ENCODE peak calls at places on chromosomes 16 and 17, in five cellular contexts. Q is mesenteric fat pad, M is T-helper 2 cell, C is ELR, P is H54. K is an unnamed sample.

GRCh38 chr17:41792835-41793748 is 6.6 kb upstream of the JUP start:
- DNase-seq in P (peak; percentile 78), Q (no peak), M (no peak), C (peak; percentile 61), K (peak; percentile 99)

GRCh38 chr17:60679287-60679686 is 1.6 kb downstream of the BCAS3 start:
- DNase-seq in C (no peak), M (no peak), Q (no peak), P (no peak), K (no peak)

GRCh38 chr16:67311607-67312449 is 14.7 kb downstream of the KCTD19 start:
- DNase-seq in M (no peak), P (peak; percentile 95), C (peak; percentile 99), Q (no peak), K (peak; percentile 70)

GRCh38 chr16:29126057-29126494 is 141.2 kb downstream of the LAT start:
- DNase-seq in P (no peak), M (no peak), C (no peak), Q (peak; percentile 75), K (no peak)

GRCh38 chr17:79026345-79027273 is 2.6 kb downstream of the C1QTNF1 start:
- DNase-seq in P (peak; percentile 77), M (no peak), Q (peak; percentile 88), C (peak; percentile 91), K (peak; percentile 71)

GRCh38 chr16:85878875-85879274 is 20.1 kb upstream of the IRF8 start:
- DNase-seq in Q (no peak), C (peak; percentile 71), M (no peak), P (peak; percentile 55), K (peak; percentile 89)

GRCh38 chr17:34756670-34757021 is 177.3 kb downstream of the TMEM132E start:
- DNase-seq in P (no peak), M (no peak), Q (peak; percentile 75), C (peak; percentile 4), K (peak; percentile 89)

GRCh38 chr17:14845562-14846335 is 419.4 kb downstream of the PMP22 start:
- DNase-seq in M (no peak), C (peak; percentile 8), Q (no peak), P (no peak), K (peak; percentile 66)

GRCh38 chr16:61014869-61015268 is 1021.4 kb downstream of the CDH8 start:
- DNase-seq in P (no peak), M (no peak), Q (no peak), C (no peak), K (no peak)

GRCh38 chr16:19688396-19689024 is 29.5 kb downstream of the KNOP1 start:
- DNase-seq in P (no peak), C (no peak), M (no peak), Q (no peak), K (no peak)

GRCh38 chr16:50955311-50955710 is 195.8 kb downstream of the SALL1 start:
- DNase-seq in C (no peak), M (no peak), P (no peak), Q (no peak), K (no peak)

GRCh38 chr17:68048996-68049395 is 13.5 kb downstream of the KPNA2 start:
- DNase-seq in P (no peak), Q (peak; percentile 22), C (peak; percentile 58), M (no peak), K (no peak)

GRCh38 chr17:35808962-35809854 is at the start of gene TAF15:
- DNase-seq in Q (peak; percentile 96), C (peak; percentile 99), P (peak; percentile 88), M (peak; percentile 88), K (peak; percentile 99)

GRCh38 chr17:63402808-63403207 is 43.3 kb downstream of the CYB561 start:
- DNase-seq in C (no peak), Q (no peak), M (no peak), P (no peak), K (no peak)

GRCh38 chr17:16934836-16935235 is 37.1 kb downstream of the TNFRSF13B start:
- DNase-seq in Q (peak; percentile 72), P (no peak), M (no peak), C (no peak), K (no peak)

GRCh38 chr17:44906987-44907681 is 7.9 kb upstream of the EFTUD2 start:
- DNase-seq in C (no peak), P (no peak), Q (no peak), M (no peak), K (peak; percentile 56)

GRCh38 chr17:77496831-77497577 is 356.2 kb downstream of the SEC14L1 start:
- DNase-seq in M (no peak), P (no peak), C (no peak), Q (peak; percentile 83), K (peak; percentile 47)

GRCh38 chr17:10091051-10091450 is 107.4 kb downstream of the GAS7 start:
- DNase-seq in M (no peak), C (no peak), Q (no peak), P (no peak), K (peak; percentile 83)

GRCh38 chr16:2950400-2950724 is 13.7 kb upstream of the KREMEN2 start:
- DNase-seq in Q (no peak), M (no peak), P (no peak), C (no peak), K (no peak)

GRCh38 chr17:62981933-62982332 is 15.9 kb downstream of the TANC2 start:
- DNase-seq in C (peak; percentile 70), Q (no peak), P (no peak), M (no peak), K (no peak)

GRCh38 chr16:82329504-82330192 is 159.6 kb upstream of the MPHOSPH6 start:
- DNase-seq in C (no peak), M (no peak), P (no peak), Q (no peak), K (no peak)

GRCh38 chr17:13558588-13558987 is 43.1 kb downstream of the HS3ST3A1 start:
- DNase-seq in C (no peak), Q (no peak), P (no peak), M (no peak), K (no peak)

GRCh38 chr17:11467639-11468038 is 130.6 kb upstream of the DNAH9 start:
- DNase-seq in M (no peak), P (no peak), Q (no peak), C (no peak), K (no peak)

GRCh38 chr16:86791287-86792074 is 213.1 kb downstream of the FOXL1 start:
- DNase-seq in Q (no peak), M (no peak), P (no peak), C (no peak), K (peak; percentile 60)

GRCh38 chr16:80164881-80165280 is 375.9 kb upstream of the DYNLRB2 start:
- DNase-seq in M (no peak), P (no peak), C (no peak), Q (no peak), K (no peak)

GRCh38 chr17:4125552-4125951 is 17.3 kb downstream of the ZZEF1 start:
- DNase-seq in Q (no peak), C (no peak), P (no peak), M (no peak), K (no peak)

GRCh38 chr16:14024300-14024699 is 46.8 kb upstream of the MRTFB start:
- DNase-seq in Q (no peak), M (no peak), P (no peak), C (no peak), K (no peak)

GRCh38 chr17:79365836-79366831 is 244.7 kb downstream of the RBFOX3 start:
- DNase-seq in Q (no peak), C (no peak), P (no peak), M (no peak), K (no peak)

GRCh38 chr17:45293413-45294211 is 23.2 kb downstream of the MAP3K14 start:
- DNase-seq in Q (peak; percentile 92), P (peak; percentile 85), M (no peak), C (peak; percentile 99), K (peak; percentile 98)

GRCh38 chr17:4971826-4972225 is 4.2 kb upstream of the SPAG7 start:
- DNase-seq in M (no peak), Q (no peak), P (no peak), C (no peak), K (no peak)

GRCh38 chr17:68613739-68614298 is 12.7 kb upstream of the FAM20A start:
- DNase-seq in M (no peak), C (peak; percentile 71), Q (no peak), P (no peak), K (peak; percentile 86)

GRCh38 chr16:13480801-13481200 is 439.2 kb upstream of the ERCC4 start:
- DNase-seq in C (no peak), M (no peak), Q (no peak), P (no peak), K (no peak)

GRCh38 chr17:64418506-64419339 is 28.1 kb upstream of the PECAM1 start:
- DNase-seq in M (no peak), C (peak; percentile 85), Q (no peak), P (peak; percentile 64), K (no peak)